ENCODE peak calls at places on chromosomes 16 and 17, in nine cellular contexts. Q, D, M, Z, L, G, P, U and R are unnamed samples. For H3K36me3 and H3K4me1, the result is how much of the 10 kb centered on the place peaks cover.

GRCh38 chr17:8175795-8176196 is 384 bp downstream of the TMEM107 start:
- DNase-seq in Q (no peak), D (no peak), M (no peak), Z (no peak), L (peak), G (no peak), P (no peak), U (no peak), R (no peak)

GRCh38 chr17:50841277-50841948 is 6.0 kb downstream of the WFIKKN2 start:
- DNase-seq in Q (no peak), D (no peak), M (no peak), Z (no peak), L (peak), G (no peak), P (no peak), U (no peak), R (no peak)

GRCh38 chr17:21376835-21377690 is 906 bp downstream of the KCNJ12 start:
- DNase-seq in Q (no peak), D (peak), M (peak), Z (no peak), L (no peak), G (no peak), P (no peak), U (no peak), R (peak)

GRCh38 chr17:73719588-73720071 is 75.4 kb upstream of the SDK2 start:
- DNase-seq in Q (no peak), D (no peak), M (no peak), Z (no peak), L (peak), G (no peak), P (peak), U (no peak), R (no peak)

GRCh38 chr17:27438631-27439030 is 17.6 kb upstream of the KSR1 start:
- DNase-seq in Q (no peak), D (no peak), M (no peak), Z (no peak), L (no peak), G (no peak), P (no peak), U (no peak), R (no peak)

GRCh38 chr17:81933178-81933699 is 3.9 kb downstream of the PYCR1 start:
- DNase-seq in Q (no peak), D (no peak), M (no peak), Z (no peak), L (no peak), G (no peak), P (no peak), U (no peak), R (no peak)

GRCh38 chr16:65153365-65154105 is 31.7 kb upstream of the CDH11 start:
- DNase-seq in Q (no peak), D (no peak), M (no peak), Z (no peak), L (no peak), G (no peak), P (no peak), U (no peak), R (no peak)

GRCh38 chr17:8123695-8124349 is at the start of gene HES7:
- DNase-seq in Q (peak), D (no peak), M (peak), Z (no peak), L (no peak), G (no peak), P (no peak), U (no peak), R (no peak)

GRCh38 chr17:81397314-81398169 is 2.3 kb downstream of the BAHCC1 start:
- DNase-seq in Q (no peak), D (no peak), M (peak), Z (no peak), L (no peak), G (no peak), P (no peak), U (no peak), R (no peak)

GRCh38 chr17:57603978-57604377 is 141.1 kb downstream of the CCDC182 start:
- DNase-seq in Q (peak), D (no peak), M (no peak), Z (no peak), L (peak), G (no peak), P (no peak), U (no peak), R (no peak)

GRCh38 chr16:66619036-66619435 is 14.5 kb downstream of the CMTM3 start:
- DNase-seq in Q (no peak), D (no peak), M (no peak), Z (no peak), L (no peak), G (no peak), P (no peak), U (no peak), R (no peak)

GRCh38 chr16:19138601-19139000 is 24.8 kb downstream of the ITPRIPL2 start:
- DNase-seq in Q (peak), D (no peak), M (peak), Z (no peak), L (peak), G (peak), P (peak), U (peak), R (peak)

GRCh38 chr16:80028581-80029380 is 428.2 kb upstream of the MAF start:
- DNase-seq in Q (no peak), D (no peak), M (no peak), Z (no peak), L (no peak), G (no peak), P (no peak), U (no peak), R (no peak)

GRCh38 chr16:14151256-14152030 is 80.3 kb downstream of the MRTFB start:
- DNase-seq in Q (no peak), D (no peak), M (no peak), Z (no peak), L (no peak), G (no peak), P (no peak), U (no peak), R (no peak)

GRCh38 chr17:39670746-39671145 is 2.5 kb downstream of the PNMT start:
- DNase-seq in Q (no peak), D (no peak), M (no peak), Z (no peak), L (peak), G (no peak), P (no peak), U (no peak), R (no peak)

GRCh38 chr16:49643429-49644142 is 212.3 kb downstream of the ZNF423 start:
- DNase-seq in Q (no peak), D (no peak), M (peak), Z (no peak), L (peak), G (no peak), P (no peak), U (no peak), R (no peak)

GRCh38 chr16:2205967-2206313 is 686 bp downstream of the MLST8 start:
- DNase-seq in Q (no peak), D (no peak), M (no peak), Z (no peak), L (no peak), G (no peak), P (no peak), U (no peak), R (no peak)

GRCh38 chr17:36001109-36001735 is at the start of gene CCL15:
- DNase-seq in Q (no peak), D (no peak), M (no peak), Z (no peak), L (no peak), G (no peak), P (no peak), U (peak), R (no peak)

GRCh38 chr16:17389392-17389791 is 81.4 kb downstream of the XYLT1 start:
- DNase-seq in Q (no peak), D (no peak), M (no peak), Z (no peak), L (no peak), G (no peak), P (no peak), U (no peak), R (no peak)

GRCh38 chr16:47925811-47926460 is 229.9 kb downstream of the ABCC12 start:
- DNase-seq in Q (no peak), D (no peak), M (no peak), Z (no peak), L (no peak), G (peak), P (no peak), U (no peak), R (no peak)

DNA sequence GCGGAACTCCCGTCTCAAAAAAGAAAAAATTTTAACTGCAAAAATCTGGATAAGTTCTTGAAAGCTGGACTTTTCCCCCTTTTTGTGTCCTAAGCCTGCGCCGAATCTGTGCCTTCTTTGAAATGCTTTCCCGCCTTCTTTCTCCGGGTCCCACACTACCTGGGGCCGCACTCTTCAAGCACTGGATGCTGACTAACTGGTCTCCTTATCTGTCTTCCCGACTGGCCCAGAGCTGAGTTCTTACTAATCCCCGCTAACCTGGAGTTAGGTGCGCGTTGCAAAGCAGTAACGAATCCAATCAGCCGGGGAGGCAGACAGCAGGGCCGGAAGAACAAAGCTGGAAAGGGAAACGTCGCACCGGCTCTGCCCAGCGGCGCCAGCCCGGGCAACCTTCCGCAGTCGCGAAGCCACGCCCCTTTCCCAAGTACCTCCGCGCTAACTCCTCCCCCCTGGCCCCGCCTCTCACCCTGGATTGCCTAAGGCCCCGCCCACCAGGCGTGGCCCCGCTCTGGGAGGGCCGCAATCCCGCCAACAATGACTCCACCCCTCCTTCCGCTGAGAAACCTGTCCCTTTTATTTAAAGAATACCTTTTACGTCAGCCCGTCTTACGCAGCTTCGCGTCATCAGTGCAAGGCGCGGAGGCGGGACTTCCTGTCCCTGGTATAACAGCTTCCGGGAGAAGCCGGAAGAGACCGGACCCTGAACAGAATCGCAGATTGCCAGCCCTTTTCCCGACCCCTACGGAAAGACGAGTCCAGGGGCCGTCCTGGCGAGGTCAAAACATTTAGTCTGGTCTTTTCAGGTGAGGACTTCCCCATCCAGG is at the start of gene TMUB2:
- DNase-seq in Q (peak), D (peak), M (peak), Z (peak), L (peak), G (peak), P (peak), U (peak), R (peak)
- H3K36me3 ChIP-seq in Q (under half), D (half or more), M (under half), Z (under half), L (under half), G (under half), P (under half), U (under half), R (under half)

GRCh38 chr16:29999605-30000004 is 3.6 kb downstream of the INO80E start:
- DNase-seq in Q (no peak), D (no peak), M (no peak), Z (no peak), L (no peak), G (no peak), P (no peak), U (no peak), R (no peak)

GRCh38 chr16:30002614-30003346 is 6.7 kb downstream of the INO80E start:
- DNase-seq in Q (no peak), D (no peak), M (no peak), Z (no peak), L (no peak), G (no peak), P (no peak), U (no peak), R (no peak)

GRCh38 chr16:30003670-30004423 is 7.0 kb downstream of the DOC2A start:
- DNase-seq in Q (no peak), D (no peak), M (no peak), Z (no peak), L (no peak), G (no peak), P (no peak), U (no peak), R (no peak)

GRCh38 chr16:30004424-30004776 is 6.4 kb downstream of the DOC2A start:
- DNase-seq in Q (no peak), D (no peak), M (no peak), Z (no peak), L (no peak), G (no peak), P (peak), U (no peak), R (no peak)

DNA sequence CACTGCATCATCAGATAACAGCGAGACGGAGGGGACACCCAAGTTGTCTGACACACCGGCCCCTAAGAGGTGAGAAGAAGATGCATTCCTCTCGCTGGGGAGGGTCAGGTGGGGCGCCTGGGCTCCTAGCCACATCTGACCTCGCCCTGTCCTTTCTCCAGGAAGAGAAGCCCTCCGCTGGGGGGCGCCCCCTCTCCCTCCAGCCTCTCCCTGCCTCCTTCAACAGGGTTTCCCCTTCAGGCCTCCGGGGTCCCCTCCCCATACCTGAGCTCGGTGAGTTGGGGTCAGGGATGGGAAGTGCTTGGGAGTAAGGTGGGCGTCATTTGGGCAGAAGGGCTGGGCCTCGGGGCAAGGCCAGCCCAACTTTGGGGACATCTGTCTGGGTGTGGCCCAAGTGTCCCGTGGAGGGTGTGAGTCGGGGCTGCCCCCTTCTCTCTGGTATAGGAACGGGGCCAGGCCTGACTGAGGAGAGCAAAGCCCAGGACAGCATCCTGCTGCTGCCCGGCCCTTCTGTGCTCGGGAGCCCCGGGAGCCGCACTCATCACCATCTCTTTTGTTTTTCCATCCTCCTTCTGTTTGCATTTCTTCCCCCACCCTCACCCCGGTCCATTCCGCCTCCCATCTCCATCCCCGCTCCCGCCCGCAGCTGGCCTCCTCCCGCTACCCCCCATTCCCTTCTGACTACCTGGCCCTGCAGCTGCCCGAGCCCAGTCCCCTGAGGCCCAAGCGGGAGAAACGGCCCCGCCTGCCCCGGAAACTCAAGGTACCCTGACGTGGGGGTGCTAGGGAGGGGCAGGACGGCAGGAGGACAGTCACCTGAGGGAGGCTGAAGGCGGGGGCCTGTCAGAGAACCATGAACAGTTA is 5.0 kb downstream of the INO80E start:
- DNase-seq in Q (no peak), D (no peak), M (no peak), Z (no peak), L (no peak), G (no peak), P (no peak), U (no peak), R (no peak)
- TF ChIP-seq POLR2A in Q (no peak), D (no peak), M (no peak), Z (no peak), L (no peak), G (no peak), P (no peak), U (no peak), R (no peak)

GRCh38 chr16:74562117-74562516 is 44.8 kb downstream of the GLG1 start:
- DNase-seq in Q (no peak), D (no peak), M (no peak), Z (no peak), L (no peak), G (no peak), P (no peak), U (no peak), R (no peak)

GRCh38 chr16:74563828-74564263 is 43.1 kb downstream of the GLG1 start:
- DNase-seq in Q (no peak), D (peak), M (no peak), Z (no peak), L (peak), G (no peak), P (no peak), U (no peak), R (peak)

GRCh38 chr16:74564451-74564984 is 42.4 kb downstream of the GLG1 start:
- DNase-seq in Q (no peak), D (no peak), M (no peak), Z (no peak), L (no peak), G (no peak), P (no peak), U (no peak), R (no peak)

GRCh38 chr16:74567901-74568300 is 39.0 kb downstream of the GLG1 start:
- DNase-seq in Q (no peak), D (no peak), M (no peak), Z (no peak), L (no peak), G (no peak), P (no peak), U (no peak), R (no peak)

DNA sequence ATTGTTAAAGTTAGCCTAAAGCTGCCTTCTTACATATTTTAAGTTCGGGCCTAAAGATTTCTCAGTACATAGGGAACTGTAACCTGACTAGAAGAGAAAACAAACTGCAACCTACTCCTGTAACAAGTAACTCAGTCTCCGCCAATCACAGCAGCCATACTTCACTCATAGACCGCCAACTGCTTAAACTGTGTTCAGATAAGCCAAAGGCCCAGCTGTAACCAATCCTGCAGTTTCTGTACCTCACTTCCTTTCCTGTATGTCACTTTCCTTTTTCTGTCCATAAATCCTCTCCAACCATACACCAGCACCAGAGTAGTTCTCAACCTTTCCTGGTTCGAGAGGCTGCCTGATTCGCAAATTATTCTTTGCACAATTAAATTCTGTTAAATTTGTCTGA is 41.5 kb downstream of the GLG1 start:
- DNase-seq in Q (no peak), D (peak), M (no peak), Z (no peak), L (no peak), G (no peak), P (no peak), U (no peak), R (no peak)
- H3K4me1 ChIP-seq in Q (under half), D (under half), M (under half), Z (under half), L (under half), G (half or more), P (under half), U (half or more), R (half or more)

DNA sequence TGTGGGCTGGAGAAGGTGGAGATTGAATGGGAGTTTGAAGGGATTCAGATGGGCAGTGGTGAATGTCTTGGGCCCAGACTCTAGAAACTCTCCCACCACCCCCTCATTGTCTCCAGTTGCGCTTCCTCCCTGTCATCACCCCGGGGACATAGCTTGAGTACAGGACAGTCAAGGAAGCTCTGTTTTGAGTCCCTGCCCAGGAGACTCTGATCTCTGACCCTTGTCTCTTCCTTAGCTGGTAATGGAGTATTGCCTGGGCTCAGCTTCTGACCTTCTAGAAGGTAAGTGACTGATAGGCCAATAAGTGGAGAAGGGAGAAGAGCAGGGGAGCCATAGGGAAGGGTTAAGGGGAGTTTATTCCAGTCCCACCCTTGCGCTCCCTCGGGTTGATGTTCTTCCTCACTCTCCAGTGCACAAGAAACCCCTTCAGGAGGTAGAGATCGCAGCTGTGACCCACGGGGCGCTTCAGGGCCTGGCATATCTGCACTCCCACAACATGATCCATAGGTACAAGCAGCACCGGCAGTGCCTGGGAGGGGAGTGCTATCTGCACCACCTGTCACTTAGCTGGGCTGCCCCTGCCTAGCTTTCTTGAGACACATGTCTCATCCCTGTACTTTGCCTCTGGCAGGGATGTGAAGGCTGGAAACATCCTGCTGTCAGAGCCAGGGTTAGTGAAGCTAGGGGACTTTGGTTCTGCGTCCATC is 5.0 kb downstream of the TAOK2 start:
- DNase-seq in Q (no peak), D (no peak), M (no peak), Z (no peak), L (no peak), G (no peak), P (no peak), U (no peak), R (no peak)
- H3K36me3 ChIP-seq in Q (under half), D (half or more), M (under half), Z (half or more), L (under half), G (half or more), P (under half), U (half or more), R (half or more)

GRCh38 chr17:2237521-2237921 is 66.1 kb downstream of the SMG6 start:
- DNase-seq in Q (peak), D (no peak), M (peak), Z (no peak), L (peak), G (no peak), P (peak), U (no peak), R (peak)

GRCh38 chr17:2239170-2239551 is 64.4 kb downstream of the SMG6 start:
- DNase-seq in Q (no peak), D (no peak), M (peak), Z (no peak), L (no peak), G (no peak), P (no peak), U (no peak), R (no peak)

GRCh38 chr17:2238432-2239169 is 65.0 kb downstream of the SMG6 start:
- DNase-seq in Q (peak), D (no peak), M (peak), Z (no peak), L (peak), G (no peak), P (peak), U (no peak), R (peak)

GRCh38 chr17:2239882-2240430 is 63.6 kb downstream of the SMG6 start:
- DNase-seq in Q (peak), D (no peak), M (peak), Z (no peak), L (peak), G (no peak), P (peak), U (no peak), R (peak)

DNA sequence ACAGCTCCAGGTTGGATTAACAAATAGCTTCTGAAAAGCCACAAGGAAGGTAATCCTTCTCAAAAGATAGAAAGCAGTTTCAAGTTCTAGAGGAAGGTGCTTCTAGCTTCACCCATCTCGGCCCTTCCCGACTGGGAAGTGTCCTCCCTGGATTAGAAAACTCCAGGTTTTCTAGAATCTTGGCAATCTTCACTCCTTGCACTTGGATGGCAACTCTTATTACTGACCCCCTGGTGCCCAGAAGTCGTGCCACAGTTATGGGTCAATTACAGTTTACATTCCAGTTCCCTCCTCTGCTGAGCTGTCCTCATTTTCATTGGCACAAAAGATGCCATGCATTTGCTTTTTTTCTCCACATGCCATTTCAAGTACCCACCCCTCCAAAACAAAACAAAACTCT is 65.6 kb downstream of the SMG6 start:
- DNase-seq in Q (no peak), D (no peak), M (no peak), Z (no peak), L (no peak), G (no peak), P (no peak), U (no peak), R (no peak)
- TF ChIP-seq POLR2A in Q (no peak), D (no peak), M (no peak), Z (no peak), L (no peak), G (no peak), P (no peak), U (no peak), R (peak)